ENCODE peak calls at places on chromosomes 3 and 15, in six cellular contexts. V is IMR-90, S is H9, C is H1, Z is neuronal stem cell, Y is trophoblast cell. B is an unnamed sample.

GRCh38 chr3:28376424-28376823 is 27.8 kb upstream of the AZI2 start:
- DNase-seq in V (peak), S (no peak), C (no peak), Z (no peak), Y (peak), B (peak)

GRCh38 chr15:89114974-89115373 is 26.7 kb downstream of the ABHD2 start:
- DNase-seq in V (peak), S (no peak), C (no peak), Z (no peak), Y (no peak), B (peak)

GRCh38 chr3:128385080-128385832 is 81.4 kb downstream of the DNAJB8 start:
- DNase-seq in V (peak), S (no peak), C (no peak), Z (no peak), Y (no peak), B (no peak)

GRCh38 chr15:35023794-35024193 is 35.7 kb upstream of the ZNF770 start:
- DNase-seq in V (no peak), S (peak), C (no peak), Z (no peak), Y (no peak), B (no peak)

GRCh38 chr15:67967871-67968423 is 86.2 kb upstream of the PIAS1 start:
- DNase-seq in V (peak), S (peak), C (peak), Z (peak), Y (no peak), B (peak)

GRCh38 chr3:41682996-41683395 is 278.9 kb downstream of the ULK4 start:
- DNase-seq in V (peak), S (no peak), C (no peak), Z (no peak), Y (peak), B (peak)

GRCh38 chr15:93495799-93496637 is 407.0 kb upstream of the RGMA start:
- DNase-seq in V (no peak), S (no peak), C (no peak), Z (no peak), Y (no peak), B (no peak)

GRCh38 chr15:57667171-57667924 is 39.2 kb upstream of the POLR2M start:
- DNase-seq in V (peak), S (no peak), C (no peak), Z (no peak), Y (peak), B (peak)

GRCh38 chr3:160982497-160982896 is 122.7 kb downstream of the B3GALNT1 start:
- DNase-seq in V (no peak), S (no peak), C (no peak), Z (no peak), Y (no peak), B (no peak)

GRCh38 chr3:24259901-24260512 is 234.6 kb downstream of the THRB start:
- DNase-seq in V (peak), S (no peak), C (no peak), Z (no peak), Y (no peak), B (peak)

GRCh38 chr3:175598740-175599139 is 739.6 kb downstream of the NAALADL2 start:
- DNase-seq in V (no peak), S (no peak), C (no peak), Z (no peak), Y (no peak), B (no peak)

GRCh38 chr3:62833538-62833937 is 41.7 kb downstream of the CADPS start:
- DNase-seq in V (no peak), S (no peak), C (no peak), Z (no peak), Y (no peak), B (no peak)

GRCh38 chr3:157311633-157312365 is 124.9 kb upstream of the PTX3 start:
- DNase-seq in V (peak), S (no peak), C (no peak), Z (no peak), Y (no peak), B (peak)

GRCh38 chr3:33722186-33722585 is 4.1 kb upstream of the CLASP2 start:
- DNase-seq in V (peak), S (no peak), C (no peak), Z (no peak), Y (no peak), B (peak)

GRCh38 chr15:78682013-78682651 is 41.1 kb upstream of the CHRNB4 start:
- DNase-seq in V (no peak), S (no peak), C (no peak), Z (no peak), Y (no peak), B (no peak)

GRCh38 chr3:57065588-57065987 is 5.1 kb downstream of the SPATA12 start:
- DNase-seq in V (peak), S (peak), C (no peak), Z (no peak), Y (peak), B (peak)

DNA sequence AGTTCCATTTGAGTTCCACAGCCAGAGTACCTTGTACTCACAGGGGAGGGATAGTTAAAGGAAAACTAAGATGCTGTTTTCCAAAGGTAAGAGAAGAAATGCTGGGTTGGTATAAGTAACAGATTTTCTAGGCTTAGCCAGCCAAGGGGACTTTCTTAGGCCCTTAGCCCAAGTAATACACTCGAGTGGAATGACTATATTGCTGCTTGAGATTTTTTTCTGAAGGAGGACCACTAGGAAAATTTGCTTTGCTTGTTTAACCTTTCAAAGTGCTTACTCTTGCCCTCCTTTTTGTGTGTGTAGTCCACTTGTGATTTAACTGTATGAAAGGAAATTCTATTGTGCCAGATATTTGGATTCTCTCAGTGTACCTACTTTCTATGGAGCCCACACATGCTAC is 50.5 kb downstream of the IL5RA start:
- DNase-seq in V (no peak), S (no peak), C (no peak), Z (no peak), Y (no peak), B (no peak)
- H4K91ac ChIP-seq in V (no peak), S (no peak), C (no peak), Z (no peak), Y (no peak), B (no peak)

GRCh38 chr15:39465843-39466242 is 115.0 kb upstream of the THBS1 start:
- DNase-seq in V (no peak), S (no peak), C (no peak), Z (no peak), Y (no peak), B (no peak)

GRCh38 chr15:39468341-39468740 is 112.5 kb upstream of the THBS1 start:
- DNase-seq in V (no peak), S (no peak), C (no peak), Z (no peak), Y (no peak), B (no peak)

GRCh38 chr15:39466428-39466827 is 114.5 kb upstream of the THBS1 start:
- DNase-seq in V (peak), S (no peak), C (no peak), Z (no peak), Y (no peak), B (no peak)

GRCh38 chr15:39471791-39472190 is 109.1 kb upstream of the THBS1 start:
- DNase-seq in V (peak), S (no peak), C (no peak), Z (no peak), Y (no peak), B (peak)

GRCh38 chr15:39468828-39469227 is 112.1 kb upstream of the THBS1 start:
- DNase-seq in V (peak), S (no peak), C (no peak), Z (no peak), Y (no peak), B (peak)
- H4K8ac ChIP-seq in V (peak), S (no peak), C (no peak), Z (no peak), Y (no peak), B (no peak)

GRCh38 chr3:48552111-48552911 is 4.3 kb downstream of the PFKFB4 start:
- DNase-seq in V (no peak), S (no peak), C (peak), Z (no peak), Y (peak), B (no peak)

GRCh38 chr3:48553886-48554845 is 2.4 kb downstream of the PFKFB4 start:
- DNase-seq in V (no peak), S (no peak), C (peak), Z (no peak), Y (peak), B (no peak)

GRCh38 chr3:48548165-48548564 is 8.4 kb downstream of the PFKFB4 start:
- DNase-seq in V (no peak), S (no peak), C (no peak), Z (no peak), Y (no peak), B (no peak)

GRCh38 chr3:48546203-48546829 is 10.3 kb downstream of the PFKFB4 start:
- DNase-seq in V (no peak), S (no peak), C (no peak), Z (no peak), Y (no peak), B (no peak)

GRCh38 chr3:48548731-48549705 is 7.6 kb downstream of the PFKFB4 start:
- DNase-seq in V (peak), S (peak), C (peak), Z (peak), Y (peak), B (peak)
- H4K91ac ChIP-seq in V (no peak), S (no peak), C (no peak), Z (no peak), Y (no peak), B (no peak)

DNA sequence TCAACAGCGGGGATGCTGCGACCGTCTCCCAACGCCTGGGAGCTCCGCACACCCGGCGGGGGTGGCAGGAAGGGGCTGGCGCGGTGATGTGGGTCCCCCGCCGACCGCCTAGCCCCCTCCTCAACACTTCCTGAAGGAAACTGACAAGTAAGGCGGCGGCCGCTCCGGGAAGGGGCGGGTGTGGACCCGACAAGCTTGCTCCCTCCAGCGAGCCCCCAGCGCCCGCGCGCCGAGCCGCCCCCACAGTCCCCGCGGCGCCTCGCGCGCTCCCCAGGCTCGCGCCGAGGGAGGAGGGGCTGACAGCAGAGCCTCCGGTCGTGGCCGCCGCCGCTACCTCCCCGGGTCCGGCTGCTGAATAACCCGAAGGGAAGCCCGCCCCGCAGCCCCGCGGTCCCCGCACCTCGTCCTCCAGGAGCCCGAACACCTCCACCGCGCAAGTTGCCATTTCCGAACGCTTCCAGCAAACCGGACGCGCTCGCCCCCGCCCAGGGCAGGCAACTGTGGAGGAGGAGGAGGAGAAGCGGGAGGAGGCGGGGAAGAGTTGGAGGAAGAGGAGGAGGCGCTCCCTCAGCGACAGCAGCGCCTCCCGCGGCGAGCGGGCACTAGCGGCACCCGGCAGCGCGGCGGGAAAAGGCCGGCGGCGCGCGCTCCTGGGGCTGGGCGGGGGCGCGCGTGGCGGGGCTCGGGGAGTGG is at the start of gene NEDD4:
- DNase-seq in V (peak), S (peak), C (peak), Z (peak), Y (peak), B (peak)
- H4K8ac ChIP-seq in V (peak), S (no peak), C (no peak), Z (no peak), Y (peak), B (peak)

DNA sequence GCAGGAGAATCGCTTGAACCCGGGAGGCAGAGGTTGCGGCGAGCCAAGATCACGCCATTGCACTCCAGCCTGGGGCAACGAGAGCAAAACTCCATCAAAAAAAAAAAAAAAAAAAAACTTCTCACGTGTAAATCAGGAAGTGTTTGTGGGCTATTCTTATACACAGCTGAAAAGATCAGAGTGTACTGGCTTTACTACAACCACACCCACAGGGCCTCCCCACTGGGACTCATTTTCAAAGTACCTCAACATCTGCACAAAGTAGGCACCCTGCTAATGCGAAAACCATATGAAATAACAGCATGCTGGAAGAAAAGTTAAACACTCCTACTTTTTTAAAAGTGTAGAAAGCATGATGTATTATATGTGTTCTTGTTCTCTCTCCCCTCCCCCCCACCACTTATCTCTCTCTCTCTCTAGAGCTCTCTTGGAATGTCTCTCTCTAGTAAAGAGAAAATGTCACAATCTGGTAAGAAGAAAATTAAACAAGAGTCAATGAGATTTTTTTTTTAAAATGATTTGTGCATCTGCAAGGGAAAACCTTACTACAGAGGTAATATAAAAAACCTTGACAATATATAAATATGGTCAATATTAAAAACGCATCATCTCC is 11.1 kb downstream of the UACA start:
- DNase-seq in V (no peak), S (no peak), C (no peak), Z (no peak), Y (no peak), B (peak)
- H4K91ac ChIP-seq in V (no peak), S (no peak), C (no peak), Z (no peak), Y (no peak), B (no peak)

GRCh38 chr3:72426618-72427397 is 421.4 kb downstream of the SHQ1 start:
- DNase-seq in V (no peak), S (no peak), C (no peak), Z (no peak), Y (no peak), B (no peak)

GRCh38 chr3:72423643-72424042 is 424.6 kb downstream of the SHQ1 start:
- DNase-seq in V (no peak), S (no peak), C (no peak), Z (no peak), Y (no peak), B (no peak)

GRCh38 chr3:72429589-72430362 is 418.5 kb downstream of the SHQ1 start:
- DNase-seq in V (no peak), S (no peak), C (no peak), Z (no peak), Y (no peak), B (no peak)

GRCh38 chr3:72428803-72429202 is 419.4 kb downstream of the SHQ1 start:
- DNase-seq in V (no peak), S (no peak), C (no peak), Z (no peak), Y (no peak), B (no peak)

DNA sequence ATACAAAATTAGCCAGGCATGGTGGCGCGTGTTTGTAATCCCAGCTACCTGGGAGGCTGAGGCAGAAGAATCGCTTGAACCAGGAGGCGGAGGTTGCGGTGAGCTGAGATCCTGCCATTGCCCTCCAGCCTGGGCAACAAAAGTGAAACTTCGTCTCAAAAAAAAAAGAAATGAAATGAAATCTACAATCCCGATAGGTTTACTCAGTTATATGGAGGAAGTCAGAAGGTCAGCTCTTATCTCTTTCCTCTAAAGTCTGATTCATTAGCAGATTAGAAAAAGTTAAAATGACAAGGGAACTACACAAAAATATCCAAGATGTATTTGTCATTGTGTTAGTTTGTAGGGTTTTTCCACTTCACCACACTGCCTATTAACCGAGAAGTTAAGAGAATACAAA is 420.7 kb downstream of the SHQ1 start:
- DNase-seq in V (no peak), S (no peak), C (no peak), Z (no peak), Y (no peak), B (no peak)
- H4K8ac ChIP-seq in V (no peak), S (no peak), C (no peak), Z (no peak), Y (no peak), B (no peak)

GRCh38 chr3:59839283-59839682 is 789.5 kb upstream of the CFAP20DC start:
- DNase-seq in V (peak), S (no peak), C (no peak), Z (no peak), Y (no peak), B (peak)
- H4K91ac ChIP-seq in V (peak), S (no peak), C (no peak), Z (no peak), Y (no peak), B (no peak)

GRCh38 chr3:142875583-142876207 is 13.2 kb downstream of the PCOLCE2 start:
- DNase-seq in V (no peak), S (no peak), C (no peak), Z (no peak), Y (no peak), B (no peak)
- H4K8ac ChIP-seq in V (no peak), S (no peak), C (no peak), Z (no peak), Y (no peak), B (no peak)

B was measured in mesenchymal stem cell.